ENCODE peak calls at places on chromosome 5, in six cellular contexts. One of them, this sample, is unnamed.

GRCh38 chr5:1103505-1104326 is 8.1 kb downstream of the SLC12A7 start:
- DNase-seq in M059J: no peak
- DNase-seq in HEK293T: no peak
- DNase-seq in upper lobe of right lung: peak; percentile 86
- DNase-seq in posterior cingulate gyrus: no peak
- DNase-seq in AG08396: peak; percentile 65
- DNase-seq in this sample: peak; percentile 46

GRCh38 chr5:169889572-169889971 is 90.7 kb downstream of the INSYN2B start:
- DNase-seq in M059J: no peak
- DNase-seq in upper lobe of right lung: no peak
- DNase-seq in posterior cingulate gyrus: no peak
- DNase-seq in AG08396: no peak
- DNase-seq in HEK293T: no peak
- DNase-seq in this sample: no peak

GRCh38 chr5:116572375-116573278 is 2.0 kb downstream of the SEMA6A start:
- DNase-seq in M059J: no peak
- DNase-seq in posterior cingulate gyrus: peak; percentile 42
- DNase-seq in HEK293T: peak; percentile 43
- DNase-seq in AG08396: peak; percentile 9
- DNase-seq in upper lobe of right lung: peak; percentile 65
- DNase-seq in this sample: no peak

GRCh38 chr5:152056931-152057330 is 132.3 kb upstream of the GLRA1 start:
- DNase-seq in posterior cingulate gyrus: no peak
- DNase-seq in upper lobe of right lung: no peak
- DNase-seq in AG08396: no peak
- DNase-seq in M059J: no peak
- DNase-seq in HEK293T: no peak
- DNase-seq in this sample: no peak

GRCh38 chr5:165892383-165892782 is 2387.0 kb downstream of the MAT2B start:
- DNase-seq in upper lobe of right lung: no peak
- DNase-seq in posterior cingulate gyrus: no peak
- DNase-seq in M059J: no peak
- DNase-seq in HEK293T: no peak
- DNase-seq in AG08396: no peak
- DNase-seq in this sample: no peak

GRCh38 chr5:168691891-168692290 is 112.7 kb upstream of the PANK3 start:
- DNase-seq in AG08396: no peak
- DNase-seq in HEK293T: no peak
- DNase-seq in M059J: no peak
- DNase-seq in upper lobe of right lung: peak; percentile 29
- DNase-seq in posterior cingulate gyrus: no peak
- DNase-seq in this sample: no peak

GRCh38 chr5:136036991-136037705 is 8.4 kb downstream of the TGFBI start:
- DNase-seq in posterior cingulate gyrus: no peak
- DNase-seq in HEK293T: no peak
- DNase-seq in AG08396: no peak
- DNase-seq in upper lobe of right lung: peak; percentile 18
- DNase-seq in M059J: peak; percentile 98
- DNase-seq in this sample: peak; percentile 88

GRCh38 chr5:132456553-132457361 is 33.8 kb downstream of the IRF1 start:
- DNase-seq in posterior cingulate gyrus: no peak
- DNase-seq in M059J: peak; percentile 85
- DNase-seq in HEK293T: no peak
- DNase-seq in AG08396: no peak
- DNase-seq in upper lobe of right lung: peak; percentile 77
- DNase-seq in this sample: peak; percentile 87

GRCh38 chr5:17394086-17394485 is 103.9 kb upstream of the TAF11L2 start:
- DNase-seq in posterior cingulate gyrus: no peak
- DNase-seq in M059J: no peak
- DNase-seq in HEK293T: no peak
- DNase-seq in AG08396: no peak
- DNase-seq in upper lobe of right lung: no peak
- DNase-seq in this sample: no peak

GRCh38 chr5:16410338-16410737 is 55.3 kb downstream of the ZNF622 start:
- DNase-seq in M059J: no peak
- DNase-seq in AG08396: no peak
- DNase-seq in posterior cingulate gyrus: no peak
- DNase-seq in HEK293T: no peak
- DNase-seq in upper lobe of right lung: no peak
- DNase-seq in this sample: no peak

GRCh38 chr5:181221792-181222629 is 1.1 kb upstream of the TRIM41 start:
- DNase-seq in HEK293T: peak; percentile 63
- DNase-seq in upper lobe of right lung: peak; percentile 94
- DNase-seq in AG08396: peak; percentile 82
- DNase-seq in M059J: peak; percentile 97
- DNase-seq in posterior cingulate gyrus: peak; percentile 92
- DNase-seq in this sample: peak; percentile 93

GRCh38 chr5:34053133-34053532 is 10.1 kb upstream of the C1QTNF3 start:
- DNase-seq in M059J: peak; percentile 82
- DNase-seq in AG08396: peak; percentile 75
- DNase-seq in upper lobe of right lung: no peak
- DNase-seq in HEK293T: no peak
- DNase-seq in posterior cingulate gyrus: no peak
- DNase-seq in this sample: no peak

GRCh38 chr5:98349251-98349989 is 424.0 kb upstream of the RGMB start:
- DNase-seq in upper lobe of right lung: no peak
- DNase-seq in HEK293T: peak; percentile 9
- DNase-seq in posterior cingulate gyrus: no peak
- DNase-seq in M059J: peak; percentile 76
- DNase-seq in AG08396: peak; percentile 44
- DNase-seq in this sample: no peak

GRCh38 chr5:134534726-134535110 is 9.2 kb downstream of the JADE2 start:
- DNase-seq in posterior cingulate gyrus: no peak
- DNase-seq in HEK293T: no peak
- DNase-seq in AG08396: no peak
- DNase-seq in M059J: no peak
- DNase-seq in upper lobe of right lung: no peak
- DNase-seq in this sample: no peak

GRCh38 chr5:6743161-6743560 is 29.9 kb downstream of the TENT4A start:
- DNase-seq in posterior cingulate gyrus: no peak
- DNase-seq in upper lobe of right lung: no peak
- DNase-seq in HEK293T: no peak
- DNase-seq in M059J: no peak
- DNase-seq in AG08396: no peak
- DNase-seq in this sample: no peak

GRCh38 chr5:76942581-76942980 is 10.3 kb upstream of the CRHBP start:
- DNase-seq in HEK293T: no peak
- DNase-seq in posterior cingulate gyrus: no peak
- DNase-seq in upper lobe of right lung: no peak
- DNase-seq in M059J: peak; percentile 86
- DNase-seq in AG08396: peak; percentile 26
- DNase-seq in this sample: no peak

GRCh38 chr5:10233505-10233904 is 16.2 kb downstream of the ATPSCKMT start:
- DNase-seq in posterior cingulate gyrus: no peak
- DNase-seq in AG08396: peak; percentile 78
- DNase-seq in M059J: peak; percentile 87
- DNase-seq in upper lobe of right lung: peak; percentile 69
- DNase-seq in HEK293T: peak; percentile 31
- DNase-seq in this sample: peak; percentile 67

GRCh38 chr5:111227805-111228204 is 3.6 kb downstream of the CAMK4 start:
- DNase-seq in AG08396: peak; percentile 21
- DNase-seq in HEK293T: no peak
- DNase-seq in M059J: peak; percentile 80
- DNase-seq in upper lobe of right lung: no peak
- DNase-seq in posterior cingulate gyrus: peak; percentile 30
- DNase-seq in this sample: no peak

This sample was measured in dermis microvascular lymphatic vessel endothelial cell.